ENCODE peak calls at places on chromosomes 7 and 10, in nine cellular contexts. A is heart left ventricle, P is mesenchymal stem cell, C is SK-N-SH, F is dorsolateral prefrontal cortex, W is MM.1S, G is HL-60, K is heart right ventricle, T is Karpas-422. S is an unnamed sample.

GRCh38 chr7:100556541-100556940 is 17.2 kb downstream of the SAP25 start:
- DNase-seq in T (no peak), W (no peak), G (peak), K (no peak), C (no peak), A (no peak), P (no peak), F (no peak), S (peak)

GRCh38 chr7:42128703-42129102 is 108.3 kb downstream of the GLI3 start:
- DNase-seq in T (peak), G (peak), F (no peak), W (no peak), C (no peak), A (no peak), P (no peak), K (no peak), S (no peak)

GRCh38 chr10:113007821-113008220 is 57.8 kb downstream of the TCF7L2 start:
- DNase-seq in T (no peak), F (no peak), P (peak), G (no peak), W (no peak), C (no peak), A (no peak), K (no peak), S (no peak)

GRCh38 chr7:135251502-135252327 is 18.1 kb downstream of the STRA8 start:
- DNase-seq in F (no peak), C (no peak), W (no peak), A (no peak), T (no peak), G (no peak), P (no peak), K (no peak), S (no peak)

GRCh38 chr7:32221756-32222155 is 151.5 kb upstream of the PDE1C start:
- DNase-seq in G (no peak), P (no peak), W (no peak), F (no peak), T (no peak), A (no peak), C (no peak), K (no peak), S (no peak)

GRCh38 chr7:141071855-141072547 is 1.9 kb upstream of the TMEM178B start:
- DNase-seq in K (no peak), A (no peak), F (no peak), W (peak), C (peak), G (no peak), T (no peak), P (no peak), S (no peak)

GRCh38 chr7:33130184-33130583 is 820 bp downstream of the BBS9 start:
- DNase-seq in T (peak), F (no peak), C (peak), W (no peak), A (no peak), K (no peak), P (peak), G (no peak), S (no peak)

GRCh38 chr10:61902448-61903183 is 1.1 kb downstream of the ARID5B start:
- DNase-seq in G (peak), F (peak), K (no peak), T (peak), A (peak), C (peak), W (peak), P (peak), S (peak)

GRCh38 chr7:91325731-91326130 is 61.5 kb downstream of the FZD1 start:
- DNase-seq in P (no peak), A (no peak), G (no peak), C (no peak), F (no peak), T (peak), K (no peak), W (no peak), S (peak)

GRCh38 chr7:45048748-45049147 is 40.0 kb downstream of the NACAD start:
- DNase-seq in P (no peak), F (no peak), T (no peak), A (no peak), W (no peak), K (no peak), G (no peak), C (no peak), S (peak)

GRCh38 chr10:33157108-33157507 is 177.4 kb downstream of the NRP1 start:
- DNase-seq in G (no peak), A (no peak), K (no peak), W (no peak), T (peak), F (no peak), P (peak), C (no peak), S (no peak)

GRCh38 chr10:131806646-131807317 is 94.0 kb upstream of the PPP2R2D start:
- DNase-seq in T (no peak), C (no peak), F (peak), G (no peak), K (no peak), W (no peak), P (no peak), A (no peak), S (no peak)

DNA sequence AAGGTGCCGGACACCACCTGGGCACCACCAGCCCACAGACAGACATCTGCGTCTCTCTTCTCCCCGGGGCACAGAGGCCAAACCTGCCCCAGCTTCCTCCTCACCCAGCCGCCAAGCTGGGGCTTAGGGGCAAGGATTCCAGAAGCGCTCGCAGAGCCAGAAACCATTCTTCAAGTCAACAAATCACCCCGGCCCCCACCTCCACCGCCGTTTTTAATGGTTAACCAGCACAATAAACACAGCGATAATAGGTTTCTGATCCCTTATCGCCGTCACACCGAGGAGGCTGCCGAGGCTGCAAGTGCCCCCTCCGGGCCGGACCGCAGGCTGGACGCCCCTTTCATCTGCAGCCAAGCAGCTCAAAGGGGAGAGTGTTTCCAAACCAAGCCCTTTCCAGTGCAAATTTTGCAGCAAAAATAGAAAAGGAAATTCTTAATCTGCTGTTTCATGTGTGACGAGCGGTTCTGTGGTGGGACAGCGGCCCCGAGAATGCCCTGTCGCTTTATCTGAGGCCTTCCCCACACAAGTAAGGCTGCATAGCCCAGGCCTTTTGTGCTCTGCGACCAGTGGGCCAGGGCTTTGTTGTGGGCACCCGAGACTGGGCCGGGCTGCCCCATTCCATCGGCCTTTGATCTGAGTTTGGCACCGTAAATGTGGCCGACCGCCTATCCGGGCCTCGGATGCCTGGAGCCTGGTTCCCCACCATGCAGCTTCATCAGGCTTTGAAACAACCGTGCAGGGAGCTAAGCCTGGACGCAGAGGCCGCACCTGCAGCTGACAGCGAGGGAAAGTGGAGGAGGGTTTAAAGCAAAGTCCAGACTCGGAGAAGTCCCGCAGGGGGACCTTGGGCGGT is 83.2 kb downstream of the FOXL3 start:
- DNase-seq in G (no peak), A (peak), K (no peak), P (no peak), T (no peak), W (no peak), F (peak), C (peak), S (no peak)
- H3K27ac ChIP-seq in G (no peak), A (no peak), K (no peak), P (no peak), T (no peak), W (no peak), F (no peak), C (no peak), S (no peak)

GRCh38 chr10:79244841-79245504 is 102.3 kb upstream of the PPIF start:
- DNase-seq in F (no peak), W (peak), G (peak), P (peak), T (peak), C (no peak), K (peak), A (no peak), S (no peak)
- H3K4me3 ChIP-seq in F (peak), W (peak), G (peak), P (peak), T (peak), C (no peak), K (peak), A (no peak), S (no peak)

DNA sequence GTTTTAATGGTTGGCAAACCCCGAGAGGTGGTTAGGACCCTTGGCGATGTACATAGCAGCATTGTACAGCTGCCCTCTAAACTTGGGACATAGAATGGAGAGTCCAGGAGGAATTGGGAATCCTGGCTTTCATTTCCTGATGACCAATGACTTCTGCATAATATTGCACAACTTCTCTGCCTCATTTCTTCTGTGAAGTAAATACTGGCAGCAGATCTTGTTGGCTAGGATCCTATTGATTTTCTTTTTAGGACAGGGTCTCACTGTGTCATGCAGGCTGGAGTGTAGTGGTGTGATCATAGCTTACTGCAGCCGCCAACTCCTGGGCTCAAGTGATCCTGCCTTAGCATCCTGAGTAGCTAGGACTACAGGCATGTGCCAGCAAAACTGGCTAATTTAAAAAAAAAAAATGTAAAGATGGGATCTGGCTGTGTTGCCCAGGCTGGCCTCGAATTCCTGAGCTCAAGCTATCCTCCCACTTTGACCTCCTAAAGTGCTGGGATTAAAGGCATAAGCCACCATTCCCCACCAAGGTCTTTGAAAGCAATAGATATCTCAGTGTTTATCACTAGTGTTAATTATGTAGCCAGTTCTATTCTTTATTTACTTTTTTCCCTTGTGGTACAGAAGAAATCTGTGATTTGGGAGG is 58.1 kb downstream of the PODXL start:
- DNase-seq in K (no peak), G (no peak), F (no peak), C (no peak), W (no peak), A (no peak), P (no peak), T (no peak), S (no peak)
- H3K27ac ChIP-seq in K (no peak), G (no peak), F (peak), C (no peak), W (no peak), A (peak), P (no peak), T (no peak), S (no peak)

GRCh38 chr10:18399158-18399557 is 252.2 kb downstream of the NSUN6 start:
- DNase-seq in G (no peak), C (no peak), F (no peak), T (no peak), W (no peak), P (no peak), K (no peak), A (no peak), S (no peak)

GRCh38 chr10:18401416-18402195 is 249.8 kb downstream of the NSUN6 start:
- DNase-seq in T (no peak), C (no peak), W (no peak), F (no peak), A (no peak), K (no peak), P (no peak), G (no peak), S (no peak)

GRCh38 chr10:18402766-18403346 is 248.5 kb downstream of the NSUN6 start:
- DNase-seq in C (no peak), G (no peak), W (no peak), F (no peak), T (no peak), A (no peak), P (no peak), K (no peak), S (peak)

GRCh38 chr10:18400201-18400910 is 251.0 kb downstream of the NSUN6 start:
- DNase-seq in W (peak), P (no peak), G (no peak), T (no peak), K (no peak), F (peak), A (no peak), C (peak), S (no peak)

GRCh38 chr10:18400911-18401260 is 250.5 kb downstream of the NSUN6 start:
- DNase-seq in C (peak), A (peak), F (no peak), P (no peak), K (no peak), T (no peak), G (no peak), W (peak), S (no peak)
- H3K4me3 ChIP-seq in C (peak), A (no peak), F (peak), P (peak), K (peak), T (no peak), G (no peak), W (peak), S (peak)